ENCODE peak calls at places on chromosomes 3 and 15, in four cellular contexts. E, S, K and F are unnamed samples. For H3K4me1, the result is how much of the 10 kb centered on the place peaks cover.

GRCh38 chr3:142951814-142952213 is 11.7 kb downstream of the PAQR9 start:
- DNase-seq in K (no peak), S (no peak), E (no peak), F (no peak)

GRCh38 chr15:90530250-90531051 is 728 bp downstream of the CRTC3 start:
- DNase-seq in K (peak), E (peak), S (peak), F (peak)

GRCh38 chr3:170909129-170909903 is 879 bp upstream of the EIF5A2 start:
- DNase-seq in E (no peak), K (peak), S (peak), F (peak)

GRCh38 chr3:23331141-23331935 is 128.2 kb downstream of the UBE2E2 start:
- DNase-seq in S (no peak), K (no peak), E (no peak), F (no peak)

GRCh38 chr3:188123170-188123920 is 30.6 kb upstream of the LPP start:
- DNase-seq in K (peak), S (peak), E (no peak), F (peak)

GRCh38 chr15:80071652-80072051 is 12.2 kb downstream of the ZFAND6 start:
- DNase-seq in S (no peak), E (no peak), K (no peak), F (no peak)

GRCh38 chr15:58065011-58065444 is 483 bp downstream of the ALDH1A2 start:
- DNase-seq in E (no peak), K (no peak), S (peak), F (no peak)

GRCh38 chr15:39585871-39586301 is 5.0 kb downstream of the THBS1 start:
- DNase-seq in S (peak), K (no peak), E (no peak), F (no peak)

GRCh38 chr3:7752005-7752404 is 749.6 kb upstream of the LMCD1 start:
- DNase-seq in E (no peak), S (no peak), K (no peak), F (no peak)

GRCh38 chr3:8239718-8240698 is 261.6 kb upstream of the LMCD1 start:
- DNase-seq in K (peak), S (peak), E (no peak), F (peak)

GRCh38 chr15:77659350-77660321 is 26.9 kb upstream of the LINGO1 start:
- DNase-seq in K (peak), S (peak), E (no peak), F (peak)

GRCh38 chr3:163838769-163839168 is 1239.5 kb downstream of the SI start:
- DNase-seq in K (no peak), S (no peak), E (no peak), F (no peak)

GRCh38 chr3:40258555-40258954 is 51.0 kb upstream of the EIF1B start:
- DNase-seq in E (no peak), S (peak), K (peak), F (no peak)

GRCh38 chr15:50261979-50262378 is 3.5 kb downstream of the HDC start:
- DNase-seq in E (no peak), S (no peak), K (no peak), F (no peak)

GRCh38 chr3:113063126-113063894 is 72.5 kb downstream of the GTPBP8 start:
- DNase-seq in E (no peak), S (no peak), K (peak), F (no peak)

GRCh38 chr3:71360694-71361093 is 222.8 kb downstream of the FOXP1 start:
- DNase-seq in E (no peak), K (no peak), S (no peak), F (no peak)

GRCh38 chr3:9809615-9810356 is at the start of gene TTLL3:
- DNase-seq in E (peak), S (peak), K (peak), F (peak)

GRCh38 chr3:123694377-123695147 is 109.7 kb upstream of the HACD2 start:
- DNase-seq in S (peak), K (no peak), E (no peak), F (no peak)

GRCh38 chr3:109874900-109875735 is 537.8 kb upstream of the DPPA4 start:
- DNase-seq in K (peak), S (no peak), E (no peak), F (no peak)

GRCh38 chr3:14296352-14296751 is 106.1 kb upstream of the SLC6A6 start:
- DNase-seq in K (no peak), E (no peak), S (no peak), F (peak)

GRCh38 chr15:76200641-76201105 is 110.6 kb downstream of the ETFA start:
- DNase-seq in K (no peak), S (no peak), E (no peak), F (no peak)

GRCh38 chr3:175777495-175777894 is 918.4 kb downstream of the NAALADL2 start:
- DNase-seq in K (peak), S (peak), E (no peak), F (no peak)

GRCh38 chr15:42919308-42919707 is 1.3 kb downstream of the TTBK2 start:
- DNase-seq in E (no peak), K (peak), S (peak), F (no peak)

GRCh38 chr3:46565607-46566039 is 479 bp downstream of the LRRC2 start:
- DNase-seq in S (no peak), E (no peak), K (no peak), F (no peak)

GRCh38 chr3:188296761-188297689 is 143.1 kb downstream of the LPP start:
- DNase-seq in S (peak), E (no peak), K (peak), F (no peak)

GRCh38 chr15:31464216-31465082 is 137.8 kb downstream of the KLF13 start:
- DNase-seq in E (no peak), K (no peak), S (no peak), F (no peak)

GRCh38 chr15:90099072-90099867 is 3.0 kb downstream of the IDH2 start:
- DNase-seq in K (no peak), E (no peak), S (no peak), F (no peak)

GRCh38 chr3:150255416-150255815 is 152.7 kb upstream of the TSC22D2 start:
- DNase-seq in S (no peak), E (no peak), K (peak), F (no peak)

GRCh38 chr3:190504354-190505125 is 9.3 kb upstream of the IL1RAP start:
- DNase-seq in E (no peak), S (no peak), K (peak), F (no peak)
- TF ChIP-seq CTCF in E (no peak), S (no peak), K (peak), F (no peak)

DNA sequence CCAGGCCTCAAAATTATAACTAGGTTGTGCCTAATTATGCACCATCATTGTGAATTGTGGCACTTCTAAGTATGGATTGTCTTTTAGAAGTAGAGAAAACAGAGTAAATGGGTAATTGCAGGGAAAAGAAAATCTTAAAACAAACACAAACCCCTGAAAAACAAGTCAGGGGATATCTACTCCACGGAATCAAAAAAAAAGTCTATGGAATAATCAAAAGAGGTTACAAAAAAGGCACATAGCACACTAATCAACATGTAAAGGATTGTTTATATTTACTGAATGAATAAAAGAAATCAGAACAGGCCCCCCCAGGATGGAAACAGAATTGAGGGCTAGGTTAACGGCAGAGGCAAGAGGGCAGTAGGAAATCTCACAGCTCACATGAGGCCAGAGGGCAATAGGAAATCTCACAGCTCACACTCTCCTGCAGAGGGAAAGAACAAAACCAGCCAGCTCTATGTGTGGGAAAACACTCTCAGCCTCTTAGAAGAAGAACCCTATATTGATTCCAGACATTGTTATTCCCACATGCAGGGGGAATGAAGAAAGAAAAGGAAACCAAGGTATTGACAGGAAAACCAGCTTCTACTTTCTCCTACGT is 72.7 kb upstream of the FNDC3B start:
- DNase-seq in S (peak), K (no peak), E (no peak), F (no peak)
- H3K4me3 ChIP-seq in S (no peak), K (no peak), E (no peak), F (no peak)

DNA sequence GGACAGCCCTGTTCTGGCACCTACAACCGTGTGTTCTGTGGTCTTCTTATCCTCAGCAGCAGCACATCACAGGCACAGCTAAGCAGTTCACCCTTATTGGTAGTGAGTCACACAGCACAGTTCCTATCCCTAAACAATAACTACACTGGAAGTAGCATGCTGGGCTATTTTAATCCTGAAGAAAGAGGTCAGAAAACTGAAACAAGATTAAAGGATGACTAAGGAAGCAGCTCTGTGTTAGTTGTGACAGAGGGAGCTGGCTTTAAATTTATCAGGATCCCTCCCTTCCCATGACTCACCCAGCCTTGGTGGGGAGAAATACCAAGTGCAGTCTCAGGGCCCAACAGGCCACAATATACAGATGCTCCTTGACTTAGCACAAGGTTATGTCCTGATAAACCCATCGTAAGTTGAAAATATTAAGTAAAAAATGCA is 144.3 kb downstream of the ERC2 start:
- DNase-seq in K (peak), S (peak), E (no peak), F (no peak)
- H3K4me1 ChIP-seq in K (under half), S (half or more), E (under half), F (under half)

DNA sequence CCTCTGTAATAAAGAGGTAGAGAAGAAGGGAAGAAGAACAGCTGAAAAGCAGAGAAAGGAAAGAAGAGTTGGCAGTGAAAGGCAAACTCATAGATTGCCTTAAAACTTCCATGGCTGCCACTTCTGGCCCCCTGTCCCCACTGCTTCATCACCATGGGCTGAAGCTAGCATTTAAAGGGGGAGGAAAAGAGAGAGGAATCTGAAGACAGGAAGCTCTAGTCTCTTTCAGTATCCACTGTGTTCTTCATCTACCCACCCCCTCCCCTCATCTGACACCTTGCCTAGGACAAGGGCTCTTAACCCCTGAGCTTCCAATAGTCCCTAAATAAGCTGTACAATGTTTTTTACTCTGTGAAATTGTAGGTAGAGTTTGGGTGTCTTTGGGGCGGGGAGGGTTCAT is 60.6 kb downstream of the ALCAM start:
- DNase-seq in K (no peak), E (no peak), S (no peak), F (no peak)
- TF ChIP-seq CTCF in K (no peak), E (no peak), S (no peak), F (no peak)

DNA sequence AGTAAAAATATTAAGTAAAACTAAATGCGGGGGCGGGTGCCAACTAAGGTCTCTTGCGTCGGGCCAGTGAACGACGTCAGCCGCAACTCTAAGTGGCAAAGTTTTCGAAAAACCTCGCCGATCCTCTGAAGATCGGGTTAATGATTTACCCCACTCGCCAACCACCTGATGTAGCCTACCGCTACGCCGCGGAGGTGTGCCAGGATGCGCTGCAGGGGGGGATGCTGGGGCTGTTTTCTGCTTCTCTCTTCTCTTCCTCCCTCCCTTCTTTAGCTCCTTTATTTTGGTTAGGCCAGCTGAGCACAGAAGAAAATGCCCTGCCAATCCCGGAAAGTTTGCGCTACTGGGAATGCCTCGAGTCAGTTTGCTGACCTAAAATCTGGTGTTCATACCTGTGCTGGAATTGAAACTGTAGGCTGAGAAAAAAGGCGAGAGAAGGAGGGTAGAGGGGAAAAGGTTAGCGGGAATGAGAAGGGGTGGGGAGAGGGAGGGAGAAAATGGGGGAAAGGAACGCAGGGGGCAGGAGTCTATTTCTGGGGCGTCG is 7.5 kb upstream of the FOXB1 start:
- DNase-seq in K (no peak), E (no peak), S (no peak), F (no peak)
- H3K4me3 ChIP-seq in K (no peak), E (peak), S (no peak), F (peak)